ENCODE peak calls at places on chromosomes 6 and 20, in six cellular contexts. S, C, G, Y, J and R are unnamed samples. For H3K36me3, the result is how much of the 10 kb centered on the place peaks cover.

GRCh38 chr20:43096471-43096870 is 93.2 kb downstream of the PTPRT start:
- DNase-seq in S (no peak), C (no peak), G (no peak), Y (no peak), J (no peak), R (peak)

GRCh38 chr6:38078671-38079070 is 259.1 kb downstream of the ZFAND3 start:
- DNase-seq in S (no peak), C (no peak), G (no peak), Y (no peak), J (no peak), R (no peak)

GRCh38 chr20:57449398-57450354 is 58.5 kb downstream of the RBM38 start:
- DNase-seq in S (no peak), C (no peak), G (no peak), Y (no peak), J (no peak), R (no peak)

GRCh38 chr6:52739134-52739533 is 24.1 kb downstream of the GSTA2 start:
- DNase-seq in S (no peak), C (no peak), G (no peak), Y (no peak), J (no peak), R (no peak)

GRCh38 chr6:143271024-143271423 is 179.5 kb downstream of the ADAT2 start:
- DNase-seq in S (no peak), C (no peak), G (peak), Y (no peak), J (no peak), R (no peak)

GRCh38 chr20:16441526-16442164 is 131.6 kb downstream of the KIF16B start:
- DNase-seq in S (no peak), C (no peak), G (no peak), Y (no peak), J (no peak), R (no peak)

GRCh38 chr6:36383608-36384007 is 3.9 kb downstream of the ETV7 start:
- DNase-seq in S (no peak), C (no peak), G (no peak), Y (no peak), J (no peak), R (no peak)

GRCh38 chr6:125868252-125868651 is 77.5 kb downstream of the NCOA7 start:
- DNase-seq in S (no peak), C (no peak), G (peak), Y (no peak), J (no peak), R (no peak)

GRCh38 chr6:89080281-89081128 is at the start of gene PNRC1:
- DNase-seq in S (peak), C (peak), G (peak), Y (peak), J (peak), R (peak)

GRCh38 chr6:53752856-53753255 is 41.9 kb upstream of the LRRC1 start:
- DNase-seq in S (no peak), C (no peak), G (peak), Y (no peak), J (no peak), R (no peak)

GRCh38 chr6:85641522-85641915 is 1.2 kb downstream of the SYNCRIP start:
- DNase-seq in S (no peak), C (no peak), G (peak), Y (peak), J (no peak), R (no peak)

GRCh38 chr6:114559419-114559818 is 216.6 kb upstream of the HS3ST5 start:
- DNase-seq in S (no peak), C (no peak), G (no peak), Y (no peak), J (no peak), R (no peak)

GRCh38 chr6:150683320-150683719 is 83.6 kb downstream of the PLEKHG1 start:
- DNase-seq in S (no peak), C (no peak), G (no peak), Y (no peak), J (no peak), R (no peak)

GRCh38 chr6:123022980-123023379 is 26.9 kb downstream of the CLVS2 start:
- DNase-seq in S (no peak), C (no peak), G (no peak), Y (peak), J (no peak), R (no peak)

GRCh38 chr20:10074513-10074912 is 39.7 kb downstream of the ANKEF1 start:
- DNase-seq in S (no peak), C (no peak), G (peak), Y (no peak), J (no peak), R (no peak)

GRCh38 chr6:96124778-96125177 is 109.0 kb downstream of the FUT9 start:
- DNase-seq in S (no peak), C (no peak), G (no peak), Y (no peak), J (no peak), R (no peak)

GRCh38 chr6:166683477-166683876 is 56.4 kb upstream of the RPS6KA2 start:
- DNase-seq in S (no peak), C (peak), G (peak), Y (peak), J (no peak), R (no peak)

GRCh38 chr6:42101186-42101657 is 41.2 kb downstream of the C6orf132 start:
- DNase-seq in S (no peak), C (no peak), G (peak), Y (no peak), J (no peak), R (no peak)

GRCh38 chr6:127641905-127642304 is 64.9 kb downstream of the C6orf58 start:
- DNase-seq in S (no peak), C (no peak), G (peak), Y (peak), J (no peak), R (peak)

GRCh38 chr6:73580247-73581149 is 59.7 kb upstream of the EEF1A1 start:
- DNase-seq in S (peak), C (peak), G (peak), Y (peak), J (peak), R (peak)

DNA sequence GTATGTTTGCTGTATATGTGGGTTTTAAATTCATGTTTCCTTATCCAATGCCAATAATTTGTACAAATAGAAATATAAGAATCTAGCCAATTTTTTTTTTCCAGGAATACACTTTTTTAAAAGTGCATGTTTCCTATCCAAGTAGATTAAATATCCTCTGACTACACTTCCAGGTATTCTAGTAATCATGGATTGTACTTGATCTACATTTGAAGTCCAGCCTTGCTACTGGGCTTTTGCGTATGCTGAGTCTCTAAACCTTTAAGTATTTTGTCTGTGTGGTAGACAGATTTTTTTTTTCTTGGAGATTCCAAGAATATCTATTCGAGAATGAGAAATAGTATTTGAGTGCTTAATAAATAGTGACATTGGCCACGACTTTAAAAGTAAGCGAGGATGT is 188.3 kb downstream of the SASH1 start:
- DNase-seq in S (no peak), C (no peak), G (peak), Y (no peak), J (no peak), R (no peak)
- H3K36me3 ChIP-seq in S (under half), C (under half), G (half or more), Y (under half), J (under half), R (under half)

DNA sequence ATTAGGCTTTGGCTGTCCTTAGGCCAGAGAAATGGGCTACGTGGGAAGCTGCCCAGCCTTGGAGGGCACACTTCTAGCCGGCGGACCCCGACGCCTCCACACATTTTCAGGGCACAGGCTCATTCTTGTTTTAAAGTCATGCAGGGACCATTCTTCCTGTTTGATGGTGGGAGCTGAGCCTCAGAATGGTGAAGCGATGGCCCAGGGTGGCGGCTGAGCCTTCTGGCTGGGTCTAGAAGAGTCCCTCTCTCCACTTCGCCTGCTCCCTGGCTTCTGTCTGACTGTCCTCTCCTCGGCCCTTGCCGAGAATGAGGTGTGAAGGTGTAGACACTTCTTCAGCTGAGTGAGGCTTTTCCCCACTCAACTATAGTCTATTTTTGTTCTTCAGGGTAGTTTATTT is 114.4 kb downstream of the SULF2 start:
- DNase-seq in S (no peak), C (no peak), G (no peak), Y (no peak), J (no peak), R (peak)
- H3K36me3 ChIP-seq in S (under half), C (under half), G (under half), Y (half or more), J (under half), R (under half)

GRCh38 chr6:83343121-83343520 is 87.7 kb downstream of the ME1 start:
- DNase-seq in S (no peak), C (no peak), G (no peak), Y (no peak), J (no peak), R (no peak)
- H3K36me3 ChIP-seq in S (under half), C (under half), G (under half), Y (under half), J (under half), R (under half)

DNA sequence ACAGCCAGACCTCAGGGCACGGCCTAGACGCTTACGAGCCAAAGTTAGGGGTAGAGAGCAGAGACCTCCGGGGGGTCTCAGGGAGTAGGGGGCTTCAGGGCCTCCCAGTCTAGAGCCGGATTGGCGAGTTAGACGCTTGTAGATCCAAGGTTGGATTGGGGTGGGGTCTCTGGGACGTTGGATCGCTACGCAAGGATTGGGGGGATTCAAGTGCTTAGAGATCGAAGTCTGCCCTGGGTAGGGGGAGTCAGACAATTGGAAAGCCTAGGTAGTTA is 402 bp downstream of the STX16 start:
- DNase-seq in S (no peak), C (no peak), G (no peak), Y (no peak), J (no peak), R (peak)
- H3K36me3 ChIP-seq in S (under half), C (under half), G (under half), Y (under half), J (under half), R (under half)

GRCh38 chr20:61976275-61976649 is 89.4 kb downstream of the TAF4 start:
- DNase-seq in S (no peak), C (no peak), G (no peak), Y (no peak), J (no peak), R (peak)
- H3K36me3 ChIP-seq in S (under half), C (under half), G (under half), Y (under half), J (under half), R (under half)

GRCh38 chr20:31711416-31712111 is 11.1 kb downstream of the BCL2L1 start:
- DNase-seq in S (no peak), C (no peak), G (no peak), Y (no peak), J (no peak), R (no peak)

GRCh38 chr20:31713312-31714049 is 9.2 kb downstream of the BCL2L1 start:
- DNase-seq in S (no peak), C (peak), G (peak), Y (no peak), J (no peak), R (peak)

GRCh38 chr20:31712112-31712553 is 10.5 kb downstream of the BCL2L1 start:
- DNase-seq in S (no peak), C (peak), G (no peak), Y (no peak), J (no peak), R (no peak)

GRCh38 chr20:31710423-31711250 is 12.0 kb downstream of the BCL2L1 start:
- DNase-seq in S (no peak), C (no peak), G (no peak), Y (no peak), J (no peak), R (no peak)

GRCh38 chr20:31712564-31713311 is 9.9 kb downstream of the BCL2L1 start:
- DNase-seq in S (no peak), C (peak), G (peak), Y (peak), J (peak), R (peak)
- H3K36me3 ChIP-seq in S (under half), C (under half), G (under half), Y (under half), J (under half), R (under half)

GRCh38 chr6:137879301-137879700 is 12.2 kb downstream of the TNFAIP3 start:
- DNase-seq in S (no peak), C (no peak), G (no peak), Y (no peak), J (no peak), R (peak)
- H3K36me3 ChIP-seq in S (half or more), C (under half), G (under half), Y (half or more), J (under half), R (under half)